ENCODE peak calls at places on chromosome 18, in four cellular contexts. X, R, E and F are unnamed samples.

GRCh38 chr18:45321520-45321919 is 293.8 kb upstream of the SLC14A2 start:
- DNase-seq in X (no peak), R (peak; percentile 26), E (no peak), F (no peak)

GRCh38 chr18:64800151-64800550 is 651.3 kb upstream of the LINC00305 start:
- DNase-seq in X (no peak), R (no peak), E (no peak), F (no peak)

GRCh38 chr18:36711813-36712444 is 116.9 kb downstream of the TPGS2 start:
- DNase-seq in X (no peak), R (peak; percentile 63), E (peak; percentile 89), F (peak; percentile 43)

GRCh38 chr18:22439447-22439846 is 21.7 kb upstream of the CTAGE1 start:
- DNase-seq in X (no peak), R (no peak), E (no peak), F (no peak)

GRCh38 chr18:13551841-13552733 is 174.3 kb downstream of the FAM210A start:
- DNase-seq in X (no peak), R (no peak), E (no peak), F (no peak)

GRCh38 chr18:11154369-11154982 is 5.1 kb upstream of the PIEZO2 start:
- DNase-seq in X (no peak), R (no peak), E (no peak), F (peak; percentile 65)

GRCh38 chr18:50573679-50574078 is 13.8 kb downstream of the MAPK4 start:
- DNase-seq in X (no peak), R (no peak), E (no peak), F (no peak)

GRCh38 chr18:78794031-78794430 is 185.6 kb upstream of the SALL3 start:
- DNase-seq in X (no peak), R (no peak), E (no peak), F (peak; percentile 60)

GRCh38 chr18:74682141-74682997 is 84.7 kb downstream of the ZNF407 start:
- DNase-seq in X (no peak), R (no peak), E (no peak), F (no peak)

GRCh38 chr18:36392163-36392887 is 94.8 kb downstream of the FHOD3 start:
- DNase-seq in X (no peak), R (no peak), E (no peak), F (no peak)

GRCh38 chr18:3330622-3331021 is 68.7 kb downstream of the MYL12B start:
- DNase-seq in X (no peak), R (no peak), E (no peak), F (no peak)

GRCh38 chr18:5456577-5457466 is 87.0 kb downstream of the EPB41L3 start:
- DNase-seq in X (no peak), R (no peak), E (peak; percentile 28), F (no peak)

GRCh38 chr18:26802330-26803200 is 62.9 kb downstream of the AQP4 start:
- DNase-seq in X (no peak), R (no peak), E (no peak), F (no peak)

GRCh38 chr18:23141022-23141999 is 6.0 kb downstream of the CABLES1 start:
- DNase-seq in X (no peak), R (no peak), E (no peak), F (peak; percentile 27)

GRCh38 chr18:24051256-24051947 is 36.8 kb downstream of the TTC39C start:
- DNase-seq in X (no peak), R (no peak), E (no peak), F (no peak)

GRCh38 chr18:61606068-61606660 is 272.9 kb downstream of the CDH20 start:
- DNase-seq in X (no peak), R (peak; percentile 37), E (no peak), F (no peak)

GRCh38 chr18:74517236-74517630 is 17.1 kb upstream of the CNDP1 start:
- DNase-seq in X (no peak), R (no peak), E (no peak), F (no peak)

GRCh38 chr18:31549416-31549815 is 42.3 kb upstream of the TTR start:
- DNase-seq in X (no peak), R (no peak), E (no peak), F (no peak)

GRCh38 chr18:59996370-59996966 is 96.7 kb downstream of the PMAIP1 start:
- DNase-seq in X (peak; percentile 35), R (no peak), E (no peak), F (peak; percentile 17)

GRCh38 chr18:22102948-22103663 is 66.3 kb upstream of the GATA6 start:
- DNase-seq in X (no peak), R (no peak), E (no peak), F (no peak)

GRCh38 chr18:65983750-65984149 is 232.9 kb downstream of the CDH7 start:
- DNase-seq in X (no peak), R (no peak), E (no peak), F (no peak)

GRCh38 chr18:50401888-50402287 is 27.0 kb downstream of the SKA1 start:
- DNase-seq in X (peak; percentile 78), R (peak; percentile 36), E (peak; percentile 93), F (peak; percentile 90)

GRCh38 chr18:39057423-39058057 is 1491.9 kb upstream of the CELF4 start:
- DNase-seq in X (no peak), R (no peak), E (no peak), F (no peak)

GRCh38 chr18:76765649-76766048 is 56.7 kb upstream of the ZNF236 start:
- DNase-seq in X (no peak), R (no peak), E (no peak), F (no peak)

GRCh38 chr18:79942786-79943607 is 8.5 kb downstream of the SLC66A2 start:
- DNase-seq in X (no peak), R (no peak), E (no peak), F (peak; percentile 65)

GRCh38 chr18:9902832-9903231 is 11.0 kb upstream of the VAPA start:
- DNase-seq in X (no peak), R (no peak), E (no peak), F (no peak)
- TF ChIP-seq POLR2A in X (no peak), R (no peak), E (no peak), F (no peak)

DNA sequence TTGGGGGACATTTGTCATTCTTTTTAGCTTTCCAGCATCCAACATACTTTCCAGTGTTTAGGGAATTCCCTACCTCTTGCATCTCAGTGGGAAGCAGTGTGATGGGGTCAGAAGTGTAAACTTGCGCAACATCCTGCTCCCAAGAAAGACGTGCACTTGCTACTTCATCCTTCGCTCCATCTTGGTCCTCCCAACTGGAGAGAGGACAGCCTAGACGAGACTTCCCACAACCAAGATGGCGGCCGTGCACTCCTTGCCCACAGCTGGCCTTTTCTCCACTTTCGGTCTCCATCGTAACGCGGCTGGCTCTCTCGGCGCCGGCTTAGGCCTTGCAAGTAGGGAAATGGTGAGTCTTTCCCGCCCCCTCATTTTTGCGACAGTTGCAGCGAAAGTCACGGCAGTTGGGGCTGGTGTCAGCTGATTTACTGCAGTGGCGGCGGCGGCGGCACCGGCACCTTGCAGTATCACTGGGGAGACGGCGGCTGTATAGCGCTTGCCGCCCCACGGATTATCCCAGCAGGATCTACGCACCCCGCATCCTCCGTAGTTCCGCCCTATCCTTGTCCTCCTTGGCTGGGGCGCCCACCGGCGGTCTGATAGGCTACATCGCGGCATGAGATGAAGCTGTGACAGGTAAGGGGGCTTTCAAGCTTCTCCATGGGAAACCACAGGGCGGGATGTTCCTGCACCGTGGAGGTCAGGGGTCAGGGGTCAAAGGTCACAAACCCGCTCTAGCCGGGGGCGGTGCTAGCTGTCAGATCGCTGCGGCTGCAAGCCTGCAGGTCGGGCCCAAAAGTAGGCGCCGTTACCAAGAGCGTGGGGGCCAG is at the start of gene WDR7:
- DNase-seq in X (peak; percentile 82), R (peak; percentile 98), E (peak; percentile 94), F (peak; percentile 99)
- TF ChIP-seq POLR2A in X (peak; percentile 79), R (peak; percentile 58), E (peak; percentile 63), F (peak; percentile 73)

GRCh38 chr18:63283305-63283704 is 36.3 kb downstream of the BCL2 start:
- DNase-seq in X (no peak), R (no peak), E (no peak), F (no peak)

GRCh38 chr18:63284173-63284765 is 35.3 kb downstream of the BCL2 start:
- DNase-seq in X (no peak), R (no peak), E (no peak), F (no peak)

GRCh38 chr18:63284861-63285260 is 34.7 kb downstream of the BCL2 start:
- DNase-seq in X (no peak), R (no peak), E (no peak), F (no peak)

GRCh38 chr18:63286926-63287325 is 32.6 kb downstream of the BCL2 start:
- DNase-seq in X (no peak), R (no peak), E (no peak), F (no peak)

DNA sequence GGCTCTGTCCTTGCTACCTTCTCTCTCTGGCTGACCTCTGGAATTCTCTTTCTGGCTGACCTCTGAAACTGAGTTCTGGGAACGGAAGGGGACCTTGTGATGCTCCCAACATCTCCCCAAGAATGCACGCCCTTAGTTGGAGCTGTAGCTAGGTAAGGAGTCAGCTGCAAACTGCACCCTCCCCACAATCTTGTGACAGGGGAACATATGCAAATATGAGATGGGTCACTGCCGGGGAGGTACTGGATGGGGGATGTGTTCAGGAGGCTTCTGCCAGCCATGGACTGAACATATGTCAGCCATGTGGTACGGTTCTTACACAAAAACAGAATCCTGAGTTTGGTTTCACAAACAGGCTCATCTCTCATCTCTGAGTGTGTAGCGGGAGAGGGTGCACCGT is 34.2 kb downstream of the BCL2 start:
- DNase-seq in X (no peak), R (no peak), E (no peak), F (no peak)
- TF ChIP-seq POLR2A in X (no peak), R (no peak), E (no peak), F (no peak)

GRCh38 chr18:68984342-68984741 is 186.5 kb downstream of the CCDC102B start:
- DNase-seq in X (no peak), R (no peak), E (no peak), F (no peak)

GRCh38 chr18:68983126-68983525 is 185.2 kb downstream of the CCDC102B start:
- DNase-seq in X (no peak), R (no peak), E (no peak), F (no peak)

GRCh38 chr18:68985172-68985820 is 187.4 kb downstream of the CCDC102B start:
- DNase-seq in X (no peak), R (no peak), E (no peak), F (no peak)

DNA sequence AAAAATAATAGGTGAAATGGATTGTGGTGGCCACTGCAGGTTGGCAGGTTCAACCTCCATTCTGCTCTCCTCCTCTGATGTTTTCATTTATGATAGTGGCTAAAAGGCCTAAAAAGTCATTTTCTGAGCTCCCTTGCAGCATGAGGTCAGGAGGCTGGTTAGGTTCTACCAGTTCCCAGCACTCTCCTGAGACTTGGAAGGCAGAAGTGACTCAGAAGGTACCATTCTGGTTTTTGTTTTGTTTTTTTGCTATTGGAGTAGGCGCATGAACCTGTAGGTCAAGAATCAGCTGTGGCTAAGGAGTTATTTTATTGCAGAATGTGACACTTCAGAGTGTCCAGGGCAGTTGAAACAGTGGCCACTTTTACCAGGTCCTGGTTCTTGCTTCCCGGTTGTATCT is 181.9 kb downstream of the CCDC102B start:
- DNase-seq in X (no peak), R (no peak), E (no peak), F (no peak)
- TF ChIP-seq POLR2A in X (no peak), R (no peak), E (no peak), F (no peak)